ENCODE peak calls at places on chromosomes 13 and 19, in four cellular contexts. I, X, Q and U are unnamed samples.

GRCh38 chr13:97225533-97225932 is 3.4 kb downstream of the MBNL2 start:
- DNase-seq in I (no peak), X (no peak), Q (no peak), U (no peak)

GRCh38 chr13:26697069-26697955 is 63.3 kb downstream of the GPR12 start:
- DNase-seq in I (no peak), X (no peak), Q (no peak), U (no peak)

GRCh38 chr19:35268546-35269424 is at the start of gene USF2:
- DNase-seq in I (peak), X (peak), Q (peak), U (no peak)

GRCh38 chr13:91329736-91330135 is 17.8 kb upstream of the MIR17HG start:
- DNase-seq in I (no peak), X (no peak), Q (no peak), U (no peak)

GRCh38 chr13:23578411-23579071 is 8.3 kb downstream of the TNFRSF19 start:
- DNase-seq in I (peak), X (peak), Q (peak), U (peak)

GRCh38 chr13:25232937-25233515 is 54.3 kb downstream of the MTMR6 start:
- DNase-seq in I (peak), X (no peak), Q (peak), U (no peak)

GRCh38 chr13:51955841-51956603 is 55.2 kb downstream of the ATP7B start:
- DNase-seq in I (no peak), X (no peak), Q (no peak), U (no peak)

GRCh38 chr19:51018745-51019543 is 565 bp downstream of the KLK10 start:
- DNase-seq in I (no peak), X (peak), Q (no peak), U (no peak)

GRCh38 chr13:29969286-29969685 is 118.9 kb upstream of the UBL3 start:
- DNase-seq in I (peak), X (no peak), Q (no peak), U (peak)

GRCh38 chr13:113646376-113646775 is 11.6 kb downstream of the ATP4B start:
- DNase-seq in I (no peak), X (no peak), Q (no peak), U (no peak)

GRCh38 chr19:35021596-35021995 is 8.7 kb upstream of the SCN1B start:
- DNase-seq in I (no peak), X (no peak), Q (no peak), U (no peak)

GRCh38 chr19:44741841-44742352 is 6.6 kb upstream of the BCL3 start:
- DNase-seq in I (peak), X (peak), Q (peak), U (peak)

GRCh38 chr13:102846261-102847015 is 606 bp downstream of the ERCC5 start:
- DNase-seq in I (peak), X (peak), Q (peak), U (no peak)

GRCh38 chr13:62033932-62034331 is 618.3 kb upstream of the PCDH20 start:
- DNase-seq in I (no peak), X (no peak), Q (peak), U (no peak)

GRCh38 chr13:26255717-26256277 is 1.9 kb downstream of the CDK8 start:
- DNase-seq in I (peak), X (no peak), Q (no peak), U (no peak)

GRCh38 chr13:35720690-35721554 is 244.4 kb upstream of the MAB21L1 start:
- DNase-seq in I (peak), X (peak), Q (peak), U (no peak)

GRCh38 chr13:21884299-21884878 is 213.5 kb downstream of the FGF9 start:
- DNase-seq in I (no peak), X (no peak), Q (no peak), U (no peak)

GRCh38 chr13:33676700-33677048 is 141.3 kb upstream of the RFC3 start:
- DNase-seq in I (peak), X (peak), Q (no peak), U (peak)

GRCh38 chr19:8240274-8241229 is 31.4 kb downstream of the CERS4 start:
- DNase-seq in I (peak), X (peak), Q (peak), U (peak)

GRCh38 chr13:85864963-85865530 is 65.8 kb upstream of the SLITRK6 start:
- DNase-seq in I (peak), X (no peak), Q (peak), U (peak)

GRCh38 chr13:99962242-99962641 is 9.3 kb downstream of the ZIC5 start:
- DNase-seq in I (no peak), X (no peak), Q (no peak), U (no peak)

GRCh38 chr13:40485611-40486517 is 180.6 kb downstream of the FOXO1 start:
- DNase-seq in I (no peak), X (no peak), Q (peak), U (no peak)

GRCh38 chr19:29811125-29812079 is at the start of gene CCNE1:
- DNase-seq in I (peak), X (peak), Q (peak), U (peak)

GRCh38 chr19:29812080-29812880 is 489 bp downstream of the CCNE1 start:
- DNase-seq in I (no peak), X (peak), Q (peak), U (no peak)

GRCh38 chr19:29809795-29810503 is 1.8 kb upstream of the CCNE1 start:
- DNase-seq in I (no peak), X (no peak), Q (no peak), U (no peak)

GRCh38 chr19:29812881-29813275 is 1.1 kb downstream of the CCNE1 start:
- DNase-seq in I (no peak), X (no peak), Q (no peak), U (no peak)

DNA sequence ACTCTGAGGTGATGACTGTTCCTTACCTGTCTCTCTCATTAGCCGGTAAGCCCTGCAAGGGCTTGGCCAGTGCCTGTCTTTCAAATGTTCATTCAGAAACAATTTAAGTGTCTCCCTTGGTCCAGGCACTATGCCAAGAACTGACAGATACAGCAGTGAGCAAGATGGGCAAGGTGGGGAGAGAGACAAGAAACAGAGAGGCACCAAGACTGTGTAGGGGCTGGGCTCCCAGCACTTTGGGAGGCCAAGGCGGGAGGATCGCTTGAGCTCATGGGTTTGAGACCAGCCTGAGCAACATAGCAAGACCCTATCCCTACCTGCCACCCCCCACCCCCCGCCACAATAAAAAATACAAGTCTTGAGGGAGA is 1.3 kb upstream of the CCNE1 start:
- DNase-seq in I (peak), X (no peak), Q (no peak), U (no peak)
- H3K27ac ChIP-seq in I (no peak), X (peak), Q (no peak), U (no peak)

DNA sequence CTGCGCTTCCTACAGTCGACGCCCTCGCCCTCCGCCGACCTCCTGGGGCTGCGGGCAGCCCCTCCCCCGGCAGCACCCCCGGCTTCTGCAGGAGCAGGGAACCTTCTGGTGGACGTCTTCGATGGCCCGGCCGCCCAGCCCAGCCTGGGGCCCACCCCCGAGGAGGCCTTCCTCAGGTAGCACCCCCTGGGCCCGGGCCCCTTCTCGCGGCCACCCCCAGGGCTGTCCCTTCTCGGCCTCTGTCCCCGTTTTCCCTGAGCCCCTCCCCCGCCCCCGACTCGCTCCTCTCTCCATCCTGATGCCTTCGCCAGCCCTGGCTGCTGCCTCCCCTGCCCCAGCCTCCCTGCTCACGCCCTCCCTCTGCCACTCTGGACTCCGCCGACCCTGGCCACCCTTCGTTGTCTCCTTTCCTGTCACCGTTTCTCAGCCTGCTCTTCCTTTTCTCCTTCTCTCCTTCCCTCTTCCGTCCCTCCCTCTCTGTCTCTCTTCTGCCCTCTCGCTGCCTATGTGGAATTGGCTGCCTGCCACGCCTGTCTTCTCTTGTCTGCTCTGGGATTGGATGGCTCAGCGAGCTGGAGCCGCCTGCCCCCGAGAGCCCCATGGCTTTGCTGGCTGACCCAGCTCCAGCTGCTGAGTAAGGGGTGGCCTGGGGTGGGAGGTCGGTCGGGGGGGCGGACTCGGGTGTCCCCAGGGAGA is 11.0 kb downstream of the FUZ start:
- DNase-seq in I (peak), X (peak), Q (peak), U (peak)
- H3K4me3 ChIP-seq in I (peak), X (peak), Q (peak), U (peak)

GRCh38 chr19:42067315-42067888 is 2.6 kb downstream of the GRIK5 start:
- DNase-seq in I (no peak), X (no peak), Q (no peak), U (no peak)
- TF ChIP-seq CTCF in I (no peak), X (no peak), Q (no peak), U (no peak)

GRCh38 chr19:56701895-56702294 is 30.3 kb upstream of the ZNF835 start:
- DNase-seq in I (no peak), X (no peak), Q (no peak), U (no peak)
- H3K27ac ChIP-seq in I (no peak), X (no peak), Q (no peak), U (no peak)

GRCh38 chr19:788821-789472 is 8.3 kb upstream of the PTBP1 start:
- DNase-seq in I (no peak), X (no peak), Q (peak), U (no peak)

GRCh38 chr19:787551-787950 is 9.7 kb upstream of the PTBP1 start:
- DNase-seq in I (no peak), X (no peak), Q (no peak), U (no peak)

GRCh38 chr19:791605-792360 is 5.5 kb upstream of the PTBP1 start:
- DNase-seq in I (no peak), X (peak), Q (no peak), U (no peak)

GRCh38 chr19:790971-791604 is 6.2 kb upstream of the PTBP1 start:
- DNase-seq in I (no peak), X (no peak), Q (no peak), U (no peak)

DNA sequence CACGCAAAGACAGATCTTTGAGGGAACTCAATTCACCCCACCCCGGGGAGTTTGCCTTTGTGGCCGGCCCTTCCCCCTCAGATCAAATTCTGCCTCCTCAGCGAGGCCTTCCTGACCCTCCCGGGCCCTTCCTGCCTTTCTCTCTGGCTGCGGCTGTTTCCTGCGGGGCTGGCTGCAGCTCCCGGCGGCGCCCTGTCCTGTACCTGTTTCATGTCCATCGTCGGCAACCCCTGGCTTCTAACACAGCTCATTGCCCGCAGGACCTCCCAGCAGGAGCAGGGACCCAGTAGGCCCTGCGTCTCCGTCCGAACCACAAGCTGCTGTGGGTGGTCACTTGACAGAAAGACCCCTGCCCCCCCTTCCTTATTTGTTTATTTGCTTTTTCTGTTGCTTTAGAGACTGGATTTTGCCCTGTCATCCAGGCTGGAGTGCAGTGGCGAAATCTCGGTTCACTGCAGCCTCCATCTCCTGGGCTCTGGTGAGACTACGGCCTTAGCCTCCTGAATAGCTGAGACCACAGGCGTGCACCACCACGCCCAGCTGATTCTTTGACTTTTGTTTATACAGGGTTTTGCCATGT is 7.7 kb upstream of the PTBP1 start:
- DNase-seq in I (no peak), X (peak), Q (peak), U (no peak)
- H3K4me3 ChIP-seq in I (no peak), X (peak), Q (no peak), U (no peak)

GRCh38 chr19:46886546-46887239 is 25.9 kb downstream of the ARHGAP35 start:
- DNase-seq in I (peak), X (no peak), Q (no peak), U (no peak)

GRCh38 chr19:46887240-46887782 is 26.5 kb downstream of the ARHGAP35 start:
- DNase-seq in I (no peak), X (no peak), Q (no peak), U (no peak)

GRCh38 chr19:46892252-46893179 is 31.7 kb downstream of the ARHGAP35 start:
- DNase-seq in I (no peak), X (no peak), Q (no peak), U (no peak)

GRCh38 chr19:46885411-46885810 is 24.6 kb downstream of the ARHGAP35 start:
- DNase-seq in I (no peak), X (no peak), Q (no peak), U (no peak)

DNA sequence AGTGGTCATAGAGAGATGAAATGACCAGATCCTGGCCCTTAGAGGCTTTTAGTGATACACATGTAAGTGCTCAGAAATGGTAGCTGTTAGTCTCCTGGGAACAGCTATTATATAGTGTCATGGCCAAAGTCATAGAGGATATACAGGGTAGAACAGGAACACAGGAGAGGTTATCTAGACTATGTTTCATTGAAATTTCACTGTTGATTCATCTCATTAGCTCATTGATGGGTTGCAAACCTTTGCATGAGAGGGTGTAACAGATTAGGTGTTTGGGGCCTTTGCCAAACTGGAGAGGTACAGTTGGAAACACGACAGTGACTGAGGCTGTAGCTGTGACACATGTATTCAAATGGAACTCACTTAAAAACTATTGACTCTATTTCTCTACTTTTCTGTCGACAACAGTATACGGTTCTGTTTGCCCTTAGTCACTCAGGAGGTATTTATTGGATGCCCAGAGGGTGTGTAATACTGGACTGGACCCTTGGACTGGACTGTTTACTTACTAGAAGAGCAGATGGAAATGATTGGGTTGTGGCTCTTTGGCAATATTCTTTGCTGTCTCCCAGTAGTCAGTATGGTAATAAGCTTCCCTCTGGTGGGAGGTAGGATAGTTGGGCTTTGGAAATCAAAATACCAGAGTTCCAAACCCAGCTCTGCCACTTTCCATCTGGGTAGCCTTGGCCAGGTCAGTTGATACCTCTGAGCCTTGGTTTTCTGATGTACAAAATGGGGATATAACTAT is 29.8 kb downstream of the ARHGAP35 start:
- DNase-seq in I (peak), X (no peak), Q (no peak), U (peak)
- TF ChIP-seq CTCF in I (no peak), X (no peak), Q (no peak), U (no peak)

GRCh38 chr19:18086590-18087138 is at the start of gene IL12RB1:
- DNase-seq in I (no peak), X (no peak), Q (no peak), U (no peak)
- H3K27ac ChIP-seq in I (no peak), X (no peak), Q (no peak), U (no peak)

GRCh38 chr13:36920612-36921185 is 661 bp upstream of the SMAD9 start:
- DNase-seq in I (no peak), X (no peak), Q (peak), U (no peak)
- H3K4me3 ChIP-seq in I (peak), X (peak), Q (peak), U (peak)